ENCODE peak calls at places on chromosomes 6 and 20, in six cellular contexts. B is K562, P is spleen, Y is kidney, G is lower lobe of right lung, C is left lung. D is an unnamed sample.

GRCh38 chr20:32017711-32018251 is 7.5 kb downstream of the CCM2L start:
- DNase-seq in B (peak; percentile 81), P (peak; percentile 79), Y (peak; percentile 81), G (peak; percentile 76), C (no peak), D (peak; percentile 57)

GRCh38 chr20:12265662-12266061 is 348.0 kb downstream of the BTBD3 start:
- DNase-seq in B (no peak), P (no peak), Y (no peak), G (peak; percentile 42), C (no peak), D (no peak)

GRCh38 chr6:148983366-148983765 is 236.5 kb downstream of the UST start:
- DNase-seq in B (no peak), P (no peak), Y (no peak), G (no peak), C (no peak), D (no peak)

GRCh38 chr20:34985439-34986310 is 30.0 kb downstream of the MYH7B start:
- DNase-seq in B (no peak), P (no peak), Y (peak; percentile 62), G (peak; percentile 31), C (no peak), D (no peak)

GRCh38 chr6:36098920-36099647 is 31.2 kb upstream of the MAPK13 start:
- DNase-seq in B (peak; percentile 69), P (no peak), Y (no peak), G (no peak), C (no peak), D (no peak)

GRCh38 chr6:22499815-22500214 is 69.6 kb upstream of the HDGFL1 start:
- DNase-seq in B (no peak), P (no peak), Y (no peak), G (no peak), C (no peak), D (no peak)

GRCh38 chr20:17381701-17382100 is 149.5 kb downstream of the BFSP1 start:
- DNase-seq in B (no peak), P (no peak), Y (no peak), G (no peak), C (no peak), D (no peak)

GRCh38 chr20:59273699-59274380 is 26.6 kb upstream of the EDN3 start:
- DNase-seq in B (no peak), P (no peak), Y (no peak), G (no peak), C (no peak), D (peak; percentile 12)

GRCh38 chr20:61436674-61437279 is 184.7 kb downstream of the CDH4 start:
- DNase-seq in B (no peak), P (no peak), Y (peak; percentile 59), G (no peak), C (no peak), D (no peak)

GRCh38 chr6:63525186-63525878 is 46.9 kb upstream of the LOC128125822 start:
- DNase-seq in B (peak; percentile 8), P (no peak), Y (no peak), G (no peak), C (no peak), D (no peak)

GRCh38 chr6:2919401-2919800 is 16.3 kb upstream of the SERPINB9 start:
- DNase-seq in B (no peak), P (peak; percentile 10), Y (no peak), G (no peak), C (no peak), D (no peak)

GRCh38 chr20:33656010-33656782 is 5.9 kb upstream of the C20orf144 start:
- DNase-seq in B (no peak), P (peak; percentile 68), Y (peak; percentile 55), G (peak; percentile 23), C (peak; percentile 30), D (no peak)

GRCh38 chr6:1188199-1188598 is 123.7 kb upstream of the FOXQ1 start:
- DNase-seq in B (no peak), P (no peak), Y (no peak), G (no peak), C (no peak), D (no peak)

DNA sequence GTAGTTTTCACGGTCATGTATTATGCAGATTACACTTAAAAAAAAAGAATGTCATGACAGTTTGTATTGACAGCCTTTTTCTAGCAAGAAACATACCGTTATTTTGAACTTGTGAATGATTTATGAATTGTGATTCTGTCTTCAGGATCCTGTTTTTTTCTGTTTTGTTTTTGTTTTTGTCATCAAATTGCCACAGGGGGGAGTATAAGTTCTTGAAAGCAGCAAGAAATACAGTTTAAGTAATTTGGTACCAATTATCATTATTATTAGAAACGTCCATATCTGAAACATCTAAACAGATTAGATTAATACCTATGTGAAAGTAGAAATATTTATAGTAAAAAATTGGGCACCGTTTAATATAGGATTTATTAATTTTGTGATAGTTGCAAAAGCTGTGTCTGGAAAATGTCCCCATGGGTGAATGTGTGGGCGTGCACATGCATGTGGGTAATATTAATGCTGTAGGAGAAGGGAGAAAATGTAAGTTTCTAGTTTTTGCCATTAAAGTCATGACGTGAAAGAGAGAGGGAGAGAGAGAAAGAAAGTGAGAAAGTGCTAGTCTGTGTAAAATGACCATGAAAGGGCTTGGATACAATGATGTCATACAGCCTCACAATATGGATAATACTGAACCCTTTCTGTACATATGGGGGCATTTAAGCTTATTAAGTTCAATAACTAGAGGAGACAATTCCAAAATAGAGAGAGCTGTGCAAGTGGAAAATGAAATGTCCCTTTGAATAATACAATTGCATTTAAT is 9.4 kb upstream of the CCN2 start:
- DNase-seq in B (no peak), P (no peak), Y (no peak), G (no peak), C (no peak), D (no peak)
- TF ChIP-seq CTCF in B (no peak), P (no peak), Y (no peak), G (no peak), C (no peak), D (no peak)

GRCh38 chr6:116877743-116878142 is 701 bp downstream of the RFX6 start:
- DNase-seq in B (no peak), P (no peak), Y (no peak), G (no peak), C (no peak), D (no peak)

GRCh38 chr6:116884530-116884929 is 7.5 kb downstream of the RFX6 start:
- DNase-seq in B (no peak), P (no peak), Y (no peak), G (no peak), C (no peak), D (no peak)

GRCh38 chr6:116883005-116883404 is 6.0 kb downstream of the RFX6 start:
- DNase-seq in B (no peak), P (no peak), Y (no peak), G (no peak), C (no peak), D (no peak)

GRCh38 chr6:116876635-116877611 is at the start of gene RFX6:
- DNase-seq in B (peak; percentile 18), P (no peak), Y (peak; percentile 68), G (no peak), C (peak; percentile 29), D (no peak)

GRCh38 chr6:116881236-116881635 is 4.2 kb downstream of the RFX6 start:
- DNase-seq in B (no peak), P (no peak), Y (no peak), G (no peak), C (no peak), D (no peak)
- TF ChIP-seq CTCF in B (no peak), P (no peak), Y (peak; percentile 1), G (no peak), C (no peak), D (no peak)

DNA sequence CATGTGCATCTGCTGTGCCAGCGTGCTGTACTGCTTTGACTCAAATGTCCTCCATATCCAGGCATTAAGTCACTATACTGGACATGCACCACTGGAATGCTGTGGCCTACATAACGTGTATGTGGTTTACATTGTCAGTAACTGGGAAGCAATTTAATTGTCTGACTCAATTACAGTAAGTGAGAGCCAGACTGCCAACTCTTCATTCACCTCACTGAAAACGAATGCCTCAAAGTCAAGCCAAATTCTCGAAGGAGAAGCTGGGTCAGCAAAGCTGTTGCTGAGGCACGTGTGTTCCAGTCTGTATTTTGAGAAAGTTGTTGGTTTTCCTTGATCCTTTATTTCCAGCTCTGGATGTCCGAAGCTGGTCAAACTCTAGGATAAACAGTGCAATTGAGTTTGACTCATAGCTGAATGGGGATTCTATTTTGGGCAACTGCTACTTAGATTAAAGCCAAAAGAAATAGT is 534.3 kb downstream of the COL12A1 start:
- DNase-seq in B (no peak), P (no peak), Y (no peak), G (no peak), C (peak; percentile 27), D (no peak)
- TF ChIP-seq CTCF in B (no peak), P (no peak), Y (no peak), G (no peak), C (no peak), D (no peak)

GRCh38 chr6:51429042-51429712 is 610.5 kb downstream of the TFAP2B start:
- DNase-seq in B (no peak), P (no peak), Y (no peak), G (no peak), C (no peak), D (no peak)

GRCh38 chr6:51430610-51431009 is 611.9 kb downstream of the TFAP2B start:
- DNase-seq in B (no peak), P (no peak), Y (no peak), G (no peak), C (no peak), D (no peak)

GRCh38 chr6:51432481-51432880 is 613.8 kb downstream of the TFAP2B start:
- DNase-seq in B (no peak), P (no peak), Y (no peak), G (no peak), C (no peak), D (peak; percentile 10)
- TF ChIP-seq CTCF in B (no peak), P (no peak), Y (no peak), G (no peak), C (no peak), D (no peak)

GRCh38 chr6:154703094-154703493 is 30.1 kb upstream of the SCAF8 start:
- DNase-seq in B (no peak), P (no peak), Y (no peak), G (no peak), C (no peak), D (no peak)

GRCh38 chr6:154709621-154710020 is 23.6 kb upstream of the SCAF8 start:
- DNase-seq in B (no peak), P (no peak), Y (no peak), G (no peak), C (no peak), D (no peak)

GRCh38 chr6:154710689-154711088 is 22.5 kb upstream of the SCAF8 start:
- DNase-seq in B (no peak), P (no peak), Y (no peak), G (no peak), C (no peak), D (no peak)

GRCh38 chr6:154706389-154706788 is 26.8 kb upstream of the SCAF8 start:
- DNase-seq in B (no peak), P (no peak), Y (no peak), G (no peak), C (no peak), D (no peak)

GRCh38 chr6:154705471-154706113 is 27.6 kb upstream of the SCAF8 start:
- DNase-seq in B (no peak), P (no peak), Y (no peak), G (no peak), C (no peak), D (peak; percentile 8)
- TF ChIP-seq CTCF in B (peak; percentile 32), P (peak; percentile 16), Y (no peak), G (no peak), C (no peak), D (no peak)

D was measured in activated CD8-positive, alpha-beta T cell treated with anti-CD3 and anti-CD28 coated beads for 36 hours.